ENCODE peak calls at places on chromosomes 1 and 21, in five cellular contexts. One of them, this sample, is unnamed.

GRCh38 chr1:179748772-179749171 is 5.7 kb downstream of the FAM163A start:
- DNase-seq in AG04450: no peak
- DNase-seq in adrenal gland: no peak
- DNase-seq in hepatocyte: no peak
- DNase-seq in bronchial epithelial cell: no peak
- DNase-seq in this sample: no peak

GRCh38 chr1:202987922-202988583 is 19.1 kb upstream of the TMEM183A start:
- DNase-seq in AG04450: no peak
- DNase-seq in adrenal gland: no peak
- DNase-seq in hepatocyte: no peak
- DNase-seq in bronchial epithelial cell: no peak
- DNase-seq in this sample: no peak

GRCh38 chr1:107357381-107357780 is 216.5 kb downstream of the NTNG1 start:
- DNase-seq in hepatocyte: no peak
- DNase-seq in adrenal gland: no peak
- DNase-seq in bronchial epithelial cell: no peak
- DNase-seq in AG04450: no peak
- DNase-seq in this sample: no peak

GRCh38 chr21:44070391-44070790 is 36.8 kb upstream of the PWP2 start:
- DNase-seq in adrenal gland: no peak
- DNase-seq in AG04450: no peak
- DNase-seq in bronchial epithelial cell: no peak
- DNase-seq in hepatocyte: no peak
- DNase-seq in this sample: no peak

GRCh38 chr1:170555370-170555769 is 23.4 kb downstream of the GORAB start:
- DNase-seq in AG04450: no peak
- DNase-seq in adrenal gland: no peak
- DNase-seq in bronchial epithelial cell: no peak
- DNase-seq in hepatocyte: no peak
- DNase-seq in this sample: no peak

GRCh38 chr1:209810783-209811182 is 4.8 kb upstream of the IRF6 start:
- DNase-seq in adrenal gland: no peak
- DNase-seq in hepatocyte: no peak
- DNase-seq in bronchial epithelial cell: no peak
- DNase-seq in AG04450: no peak
- DNase-seq in this sample: no peak

GRCh38 chr1:83746234-83746633 is 252.7 kb downstream of the TTLL7 start:
- DNase-seq in adrenal gland: no peak
- DNase-seq in bronchial epithelial cell: no peak
- DNase-seq in hepatocyte: no peak
- DNase-seq in AG04450: no peak
- DNase-seq in this sample: no peak

GRCh38 chr1:170156594-170156993 is 10.8 kb downstream of the NTMT2 start:
- DNase-seq in adrenal gland: no peak
- DNase-seq in AG04450: no peak
- DNase-seq in hepatocyte: no peak
- DNase-seq in bronchial epithelial cell: no peak
- DNase-seq in this sample: no peak

GRCh38 chr1:84090447-84091244 is 53.4 kb upstream of the PRKACB start:
- DNase-seq in AG04450: no peak
- DNase-seq in adrenal gland: no peak
- DNase-seq in bronchial epithelial cell: peak; percentile 50
- DNase-seq in hepatocyte: peak; percentile 49
- DNase-seq in this sample: no peak

GRCh38 chr1:35577071-35577998 is 4.2 kb downstream of the TFAP2E start:
- DNase-seq in AG04450: no peak
- DNase-seq in adrenal gland: peak; percentile 47
- DNase-seq in bronchial epithelial cell: no peak
- DNase-seq in hepatocyte: no peak
- DNase-seq in this sample: no peak

GRCh38 chr1:11948822-11949458 is 14.4 kb downstream of the PLOD1 start:
- DNase-seq in hepatocyte: no peak
- DNase-seq in bronchial epithelial cell: peak; percentile 21
- DNase-seq in adrenal gland: no peak
- DNase-seq in AG04450: no peak
- DNase-seq in this sample: no peak

GRCh38 chr1:26721669-26722355 is 26.0 kb downstream of the ARID1A start:
- DNase-seq in hepatocyte: no peak
- DNase-seq in bronchial epithelial cell: no peak
- DNase-seq in AG04450: no peak
- DNase-seq in adrenal gland: no peak
- DNase-seq in this sample: no peak

GRCh38 chr1:167701510-167701909 is 20.3 kb upstream of the MPZL1 start:
- DNase-seq in AG04450: no peak
- DNase-seq in adrenal gland: no peak
- DNase-seq in hepatocyte: no peak
- DNase-seq in bronchial epithelial cell: no peak
- DNase-seq in this sample: no peak

GRCh38 chr21:43908167-43908566 is 43.1 kb downstream of the AGPAT3 start:
- DNase-seq in adrenal gland: no peak
- DNase-seq in AG04450: no peak
- DNase-seq in bronchial epithelial cell: no peak
- DNase-seq in hepatocyte: no peak
- DNase-seq in this sample: no peak

GRCh38 chr1:226310123-226310540 is 1.2 kb upstream of the LIN9 start:
- DNase-seq in adrenal gland: no peak
- DNase-seq in AG04450: no peak
- DNase-seq in hepatocyte: no peak
- DNase-seq in bronchial epithelial cell: no peak
- DNase-seq in this sample: no peak

GRCh38 chr1:40665335-40666171 is at the start of gene RIMS3:
- DNase-seq in hepatocyte: peak; percentile 87
- DNase-seq in AG04450: no peak
- DNase-seq in bronchial epithelial cell: peak; percentile 20
- DNase-seq in adrenal gland: peak; percentile 75
- DNase-seq in this sample: no peak

GRCh38 chr1:40477680-40478057 is 579 bp downstream of the ZFP69 start:
- DNase-seq in bronchial epithelial cell: no peak
- DNase-seq in AG04450: no peak
- DNase-seq in hepatocyte: peak; percentile 30
- DNase-seq in adrenal gland: no peak
- DNase-seq in this sample: no peak

GRCh38 chr1:15702722-15703550 is 18.8 kb downstream of the PLEKHM2 start:
- DNase-seq in bronchial epithelial cell: peak; percentile 31
- DNase-seq in adrenal gland: peak; percentile 50
- DNase-seq in AG04450: no peak
- DNase-seq in hepatocyte: peak; percentile 39
- DNase-seq in this sample: no peak

GRCh38 chr1:18109756-18110597 is 2.4 kb downstream of the IGSF21 start:
- DNase-seq in bronchial epithelial cell: no peak
- DNase-seq in hepatocyte: peak; percentile 46
- DNase-seq in AG04450: no peak
- DNase-seq in adrenal gland: peak; percentile 34
- DNase-seq in this sample: no peak

GRCh38 chr1:15965228-15965767 is 10.6 kb downstream of the ZBTB17 start:
- DNase-seq in AG04450: no peak
- DNase-seq in bronchial epithelial cell: no peak
- DNase-seq in adrenal gland: no peak
- DNase-seq in hepatocyte: no peak
- DNase-seq in this sample: no peak

GRCh38 chr1:114670083-114671010 is 498 bp upstream of the DENND2C start:
- DNase-seq in AG04450: peak; percentile 45
- DNase-seq in hepatocyte: peak; percentile 96
- DNase-seq in bronchial epithelial cell: peak; percentile 98
- DNase-seq in adrenal gland: peak; percentile 96
- DNase-seq in this sample: peak; percentile 47

GRCh38 chr1:114671011-114671938 is 1.4 kb upstream of the DENND2C start:
- DNase-seq in hepatocyte: no peak
- DNase-seq in adrenal gland: no peak
- DNase-seq in AG04450: no peak
- DNase-seq in bronchial epithelial cell: peak; percentile 75
- DNase-seq in this sample: no peak

GRCh38 chr1:114668784-114669561 is 876 bp downstream of the DENND2C start:
- DNase-seq in AG04450: no peak
- DNase-seq in bronchial epithelial cell: peak; percentile 88
- DNase-seq in hepatocyte: peak; percentile 18
- DNase-seq in adrenal gland: peak; percentile 27
- DNase-seq in this sample: no peak

GRCh38 chr1:114668373-114668772 is 1.5 kb downstream of the DENND2C start:
- DNase-seq in AG04450: no peak
- DNase-seq in bronchial epithelial cell: no peak
- DNase-seq in adrenal gland: no peak
- DNase-seq in hepatocyte: no peak
- DNase-seq in this sample: no peak

DNA sequence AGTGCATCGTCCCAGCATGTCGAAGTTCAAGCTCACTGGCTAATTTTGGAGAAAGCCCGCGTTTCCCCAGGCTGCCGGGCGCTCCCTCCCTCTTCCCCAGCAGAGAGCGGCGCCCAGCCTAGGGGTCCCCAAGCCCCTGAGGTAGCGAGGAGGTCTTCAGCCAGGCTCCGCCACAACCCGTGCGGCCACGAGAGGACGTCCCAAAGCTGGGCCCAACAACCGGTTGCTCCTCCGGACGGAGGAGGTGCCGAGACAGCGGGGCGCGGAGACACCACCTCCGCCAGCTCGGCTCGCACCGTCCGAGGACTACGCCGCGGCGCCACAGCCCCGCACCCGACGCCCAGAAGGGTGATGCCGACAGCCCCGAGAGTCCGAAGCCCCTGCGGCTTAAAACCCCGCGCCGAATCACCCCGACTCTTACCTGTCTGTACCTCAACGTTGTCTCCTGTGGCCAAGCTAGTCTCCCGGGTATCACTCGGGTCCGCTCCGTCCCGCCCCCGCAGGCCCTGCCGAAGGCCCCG is at the start of gene DENND2C:
- DNase-seq in AG04450: no peak
- DNase-seq in hepatocyte: no peak
- DNase-seq in bronchial epithelial cell: no peak
- DNase-seq in adrenal gland: no peak
- DNase-seq in this sample: no peak
- TF ChIP-seq CTCF in AG04450: no peak
- TF ChIP-seq CTCF in hepatocyte: no peak
- TF ChIP-seq CTCF in bronchial epithelial cell: no peak
- TF ChIP-seq CTCF in adrenal gland: no peak
- TF ChIP-seq CTCF in this sample: no peak

DNA sequence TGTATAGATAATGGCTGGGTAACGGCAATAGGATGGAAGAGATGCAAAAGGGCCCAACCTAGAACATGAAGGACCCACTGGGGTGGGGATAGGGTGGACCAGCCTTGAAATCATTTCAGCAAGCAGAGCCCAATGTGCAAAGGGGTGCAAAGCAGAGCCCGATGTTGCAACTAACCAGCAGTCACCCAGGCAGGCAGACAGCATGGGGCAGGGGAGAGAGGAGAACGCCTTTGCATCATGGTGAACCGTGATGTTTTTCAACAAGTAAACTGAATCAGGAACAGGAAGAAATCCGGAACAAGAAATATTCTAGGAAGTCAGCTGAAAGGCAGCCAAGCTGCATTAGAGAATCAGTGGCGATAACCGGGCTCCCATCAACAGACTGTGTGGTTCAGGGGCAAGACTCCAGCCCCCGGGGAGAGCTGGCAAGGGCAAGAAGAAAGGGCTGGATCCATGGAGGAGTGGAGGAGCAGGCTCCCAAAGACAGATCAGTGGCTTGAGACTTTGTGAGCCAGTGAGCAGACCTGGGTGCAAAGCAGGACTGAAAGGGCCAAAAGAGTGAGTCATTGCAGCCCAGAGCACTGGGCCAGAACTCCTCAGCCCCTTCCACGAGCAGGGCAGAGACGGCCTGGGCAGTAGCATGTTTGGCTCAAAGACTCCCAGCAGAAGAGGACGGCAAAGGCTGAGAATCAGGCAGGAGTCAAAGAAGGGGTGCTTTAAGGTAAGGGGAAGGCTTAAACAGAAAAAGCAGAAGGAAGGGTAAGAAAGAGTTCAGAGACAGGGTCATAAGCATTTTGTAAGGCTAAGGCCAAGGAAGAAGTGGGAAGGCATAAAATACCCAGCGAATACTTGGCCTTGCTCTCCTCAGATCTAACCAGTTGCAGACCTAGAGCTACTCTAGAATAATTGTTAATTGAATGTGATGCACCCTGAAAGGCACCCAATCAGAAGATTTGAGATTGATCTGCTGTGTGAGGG is 155.0 kb downstream of the SETD4 start:
- DNase-seq in adrenal gland: peak; percentile 47
- DNase-seq in hepatocyte: no peak
- DNase-seq in AG04450: no peak
- DNase-seq in bronchial epithelial cell: no peak
- DNase-seq in this sample: no peak
- H3K4me3 ChIP-seq in adrenal gland: no peak overlapping the region
- H3K4me3 ChIP-seq in hepatocyte: no peak overlapping the region
- H3K4me3 ChIP-seq in AG04450: no peak overlapping the region
- H3K4me3 ChIP-seq in bronchial epithelial cell: no peak overlapping the region
- H3K4me3 ChIP-seq in this sample: no peak overlapping the region

GRCh38 chr21:45736042-45736704 is 92.6 kb downstream of the PCBP3 start:
- DNase-seq in bronchial epithelial cell: no peak
- DNase-seq in AG04450: no peak
- DNase-seq in adrenal gland: no peak
- DNase-seq in hepatocyte: no peak
- DNase-seq in this sample: no peak
- TF ChIP-seq CTCF in bronchial epithelial cell: no peak
- TF ChIP-seq CTCF in AG04450: no peak
- TF ChIP-seq CTCF in adrenal gland: no peak
- TF ChIP-seq CTCF in hepatocyte: no peak
- TF ChIP-seq CTCF in this sample: no peak

DNA sequence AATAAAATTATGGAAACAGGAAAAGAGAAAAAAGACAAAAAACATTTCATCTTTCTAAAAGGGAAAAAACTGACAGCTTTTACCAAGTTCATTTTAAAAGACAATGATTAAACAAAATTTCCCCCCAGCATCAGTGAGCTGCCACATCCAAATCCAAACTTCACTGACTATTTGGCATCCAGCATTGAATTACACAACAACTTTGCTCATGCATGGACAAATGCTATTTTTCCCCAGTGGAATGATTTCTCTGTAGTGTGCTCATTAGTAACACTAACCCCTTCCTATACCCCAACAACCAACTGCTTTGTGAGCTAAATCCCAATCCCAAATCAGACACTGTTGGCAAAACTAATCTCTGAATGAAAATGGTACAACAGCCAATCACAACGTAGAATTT is 38.0 kb downstream of the PIK3R3 start:
- DNase-seq in bronchial epithelial cell: no peak
- DNase-seq in AG04450: no peak
- DNase-seq in adrenal gland: no peak
- DNase-seq in hepatocyte: no peak
- DNase-seq in this sample: no peak
- H3K4me3 ChIP-seq in bronchial epithelial cell: no peak overlapping the region
- H3K4me3 ChIP-seq in AG04450: no peak overlapping the region
- H3K4me3 ChIP-seq in adrenal gland: no peak overlapping the region
- H3K4me3 ChIP-seq in hepatocyte: no peak overlapping the region
- H3K4me3 ChIP-seq in this sample: no peak overlapping the region

DNA sequence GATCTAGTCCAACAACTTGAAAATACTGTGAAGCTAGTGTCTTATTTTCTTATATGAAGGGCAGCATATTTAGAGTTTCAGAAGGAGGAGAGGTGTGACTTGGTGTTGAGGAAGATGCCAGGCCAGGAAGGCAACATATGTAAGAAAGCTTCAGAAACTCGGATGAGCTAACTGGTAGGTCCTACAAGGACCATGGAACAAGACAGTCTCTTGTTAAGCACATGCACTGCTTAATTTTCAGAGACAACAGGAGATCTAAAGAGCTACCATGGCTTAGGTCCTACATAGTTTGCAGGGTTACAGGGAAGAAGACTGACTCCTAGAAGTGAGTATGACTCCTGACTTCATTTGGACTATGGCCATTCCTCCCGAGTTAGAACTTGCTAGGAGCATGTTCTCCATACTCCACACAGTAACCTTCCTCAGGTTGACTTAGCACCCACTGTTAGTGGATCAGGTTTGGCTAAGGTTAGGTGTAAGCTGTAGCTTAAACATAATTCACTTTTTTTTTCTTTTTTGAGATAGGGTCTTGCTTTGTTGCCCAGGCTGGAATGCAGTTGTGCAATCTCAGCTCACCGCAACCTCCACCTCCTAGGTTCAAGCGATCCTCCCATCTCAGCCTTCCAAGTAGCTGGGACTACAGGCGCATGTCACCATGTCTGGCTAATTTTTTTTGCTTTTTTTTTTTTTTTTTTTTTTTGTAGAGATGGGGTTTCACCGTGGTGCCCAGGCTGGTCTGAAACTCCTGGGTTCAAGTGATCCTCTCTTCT is 31.0 kb downstream of the ANGEL2 start:
- DNase-seq in AG04450: no peak
- DNase-seq in hepatocyte: no peak
- DNase-seq in adrenal gland: no peak
- DNase-seq in bronchial epithelial cell: peak; percentile 8
- DNase-seq in this sample: no peak
- TF ChIP-seq CTCF in AG04450: no peak
- TF ChIP-seq CTCF in hepatocyte: no peak
- TF ChIP-seq CTCF in adrenal gland: no peak
- TF ChIP-seq CTCF in bronchial epithelial cell: no peak
- TF ChIP-seq CTCF in this sample: no peak